ENCODE peak calls at places on chromosomes 4 and X, in four cellular contexts. K is heart left ventricle, G is tibial nerve, T is H1. L is an unnamed sample.

GRCh38 chrX:43505759-43506158 is 150.3 kb upstream of the MAOA start:
- DNase-seq in T (no peak), G (no peak), K (no peak), L (no peak)

GRCh38 chr4:179893967-179894590 is 2349.1 kb upstream of the TENM3 start:
- DNase-seq in G (no peak), T (no peak), K (no peak), L (no peak)

GRCh38 chrX:11968470-11968869 is 169.8 kb upstream of the FRMPD4 start:
- DNase-seq in K (no peak), G (no peak), T (no peak), L (no peak)

GRCh38 chr4:169079942-169080827 is 70.1 kb upstream of the CBR4 start:
- DNase-seq in K (peak), T (no peak), G (peak), L (peak)

GRCh38 chr4:181971411-181971810 is 271.8 kb upstream of the TENM3 start:
- DNase-seq in G (no peak), T (no peak), K (no peak), L (no peak)

GRCh38 chr4:55367084-55367722 is 21.2 kb downstream of the SRD5A3 start:
- DNase-seq in T (no peak), K (no peak), G (no peak), L (no peak)

GRCh38 chr4:8285143-8285975 is 15.8 kb downstream of the HTRA3 start:
- DNase-seq in T (no peak), G (no peak), K (peak), L (no peak)

GRCh38 chr4:164789047-164789446 is 35.1 kb downstream of the SMIM31 start:
- DNase-seq in K (no peak), T (no peak), G (no peak), L (no peak)

GRCh38 chrX:112832481-112833095 is 8.0 kb downstream of the AMOT start:
- DNase-seq in T (no peak), G (no peak), K (no peak), L (no peak)

GRCh38 chrX:123814343-123814742 is 45.5 kb upstream of the XIAP start:
- DNase-seq in G (no peak), K (no peak), T (no peak), L (no peak)

GRCh38 chr4:88027611-88028608 is 20.5 kb downstream of the PKD2 start:
- DNase-seq in K (no peak), G (no peak), T (no peak), L (no peak)

GRCh38 chrX:144293229-144293628 is 409.4 kb downstream of the UBE2NL start:
- DNase-seq in K (no peak), G (no peak), T (no peak), L (no peak)

GRCh38 chrX:10636337-10636736 is 16.0 kb upstream of the MID1 start:
- DNase-seq in T (no peak), K (no peak), G (peak), L (peak)

GRCh38 chr4:31045151-31045550 is 325.0 kb downstream of the PCDH7 start:
- DNase-seq in K (no peak), T (no peak), G (no peak), L (no peak)

GRCh38 chr4:15117270-15117946 is 115.1 kb downstream of the CPEB2 start:
- DNase-seq in K (no peak), G (no peak), T (no peak), L (no peak)

GRCh38 chr4:185729300-185729912 is 82.6 kb downstream of the SORBS2 start:
- DNase-seq in G (no peak), T (no peak), K (no peak), L (no peak)

GRCh38 chr4:14650127-14650526 is 352.2 kb upstream of the CPEB2 start:
- DNase-seq in K (no peak), G (no peak), T (no peak), L (no peak)

GRCh38 chr4:173433447-173433846 is 34.5 kb upstream of the SCRG1 start:
- DNase-seq in G (no peak), K (no peak), T (no peak), L (no peak)
- TF ChIP-seq POLR2A in G (no peak), K (no peak), T (no peak), L (no peak)

DNA sequence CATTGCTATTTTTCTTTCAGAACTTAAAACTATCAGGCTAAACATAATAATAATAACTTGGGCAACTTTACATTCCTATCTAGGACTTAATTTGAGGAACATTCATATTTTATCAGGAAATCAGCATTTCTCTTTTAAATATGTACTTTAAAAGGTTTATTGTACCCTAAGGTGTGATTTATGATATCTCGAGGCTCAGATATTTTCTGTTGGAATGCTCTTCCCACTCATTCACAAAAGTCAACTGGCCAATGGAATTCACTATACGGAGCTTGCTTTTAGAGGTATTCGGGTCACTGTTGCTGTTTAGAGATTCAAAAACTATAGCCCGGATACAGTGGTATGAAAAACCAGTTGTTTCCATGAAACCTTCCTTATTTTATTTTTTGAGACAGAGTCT is 328.3 kb downstream of the GBA3 start:
- DNase-seq in K (no peak), G (no peak), T (no peak), L (no peak)
- TF ChIP-seq CTCF in K (no peak), G (no peak), T (no peak), L (no peak)

GRCh38 chrX:81121513-81122363 is 80.0 kb downstream of the HMGN5 start:
- DNase-seq in K (peak), T (peak), G (peak), L (peak)
- TF ChIP-seq POLR2A in K (no peak), T (no peak), G (no peak), L (no peak)

GRCh38 chrX:139931646-139932076 is 1.2 kb downstream of the ATP11C start:
- DNase-seq in K (no peak), G (no peak), T (no peak), L (peak)

GRCh38 chrX:139933904-139934303 is 1.1 kb upstream of the ATP11C start:
- DNase-seq in G (no peak), T (no peak), K (no peak), L (no peak)

GRCh38 chrX:139932901-139933796 is at the start of gene ATP11C:
- DNase-seq in G (peak), K (peak), T (peak), L (peak)

GRCh38 chrX:139932077-139932900 is 564 bp downstream of the ATP11C start:
- DNase-seq in T (no peak), K (peak), G (peak), L (peak)

GRCh38 chrX:139936259-139936658 is 3.4 kb upstream of the ATP11C start:
- DNase-seq in K (no peak), T (no peak), G (no peak), L (no peak)
- TF ChIP-seq CTCF in K (no peak), T (peak), G (no peak), L (no peak)

DNA sequence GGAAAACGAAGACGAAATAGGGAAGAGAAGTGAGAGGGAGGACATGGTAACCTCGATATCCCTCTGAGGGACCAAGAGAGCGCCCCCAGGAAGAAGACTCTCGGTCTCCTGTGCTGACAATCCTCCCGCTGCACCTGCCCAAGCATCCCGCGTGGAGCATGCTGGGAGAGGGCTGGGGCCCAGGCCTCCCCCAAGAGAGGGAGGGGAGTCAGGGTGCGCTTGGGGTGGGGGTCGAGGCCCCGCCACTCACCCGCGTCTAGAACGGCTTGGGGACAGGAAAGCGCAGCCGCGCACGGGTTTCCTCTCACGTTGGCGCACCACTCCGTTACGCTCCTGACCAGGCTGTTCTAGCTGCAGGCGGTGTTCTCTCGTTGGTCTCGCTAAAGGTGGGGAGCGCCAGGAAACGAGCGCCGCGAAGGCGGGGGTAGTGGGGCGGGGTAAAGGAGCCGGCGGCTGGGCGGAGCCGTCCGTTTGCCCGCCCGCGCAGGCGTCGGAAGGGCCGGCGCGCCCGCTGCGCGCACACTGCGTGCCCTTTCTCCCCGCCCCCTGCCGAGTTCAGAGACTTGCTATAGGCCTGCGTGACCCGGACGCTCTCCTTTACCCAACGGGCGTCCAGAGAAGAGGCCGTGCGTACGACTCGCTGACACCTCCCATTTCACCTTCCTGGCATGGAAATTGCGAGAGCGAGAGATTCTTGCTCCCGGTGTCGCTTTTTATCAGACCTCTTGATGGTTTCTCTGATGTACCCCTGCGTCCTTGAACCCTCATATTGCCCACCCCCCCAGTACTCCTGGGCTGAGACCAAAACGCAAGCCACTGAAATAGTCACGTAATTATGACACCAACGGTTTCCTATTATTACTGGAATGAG is at the start of gene C1GALT1C1:
- DNase-seq in K (peak), T (peak), G (peak), L (peak)
- TF ChIP-seq POLR2A in K (no peak), T (no peak), G (no peak), L (no peak)

L was measured in lower leg skin.